ENCODE peak calls at places on chromosomes 2 and 18, in four cellular contexts. T, J, L and M are unnamed samples.

GRCh38 chr2:207318071-207318683 is 152.4 kb upstream of the KLF7 start:
- DNase-seq in T (no peak), J (no peak), L (no peak), M (no peak)

GRCh38 chr2:69594341-69594740 is 49.2 kb downstream of the AAK1 start:
- DNase-seq in T (no peak), J (no peak), L (no peak), M (no peak)

GRCh38 chr18:31303771-31304170 is 14.2 kb upstream of the DSG1 start:
- DNase-seq in T (no peak), J (no peak), L (no peak), M (no peak)

GRCh38 chr2:218405365-218406208 is 5.9 kb downstream of the CTDSP1 start:
- DNase-seq in T (no peak), J (peak; percentile 40), L (no peak), M (no peak)

GRCh38 chr2:127864877-127865276 is 6.9 kb upstream of the POLR2D start:
- DNase-seq in T (no peak), J (peak; percentile 30), L (no peak), M (peak; percentile 90)

GRCh38 chr18:4510709-4511108 is 55.6 kb upstream of the DLGAP1 start:
- DNase-seq in T (no peak), J (no peak), L (no peak), M (no peak)

GRCh38 chr2:27752551-27753237 is 18.8 kb upstream of the MRPL33 start:
- DNase-seq in T (no peak), J (peak; percentile 56), L (peak; percentile 87), M (peak; percentile 38)

GRCh38 chr2:207362716-207363115 is 167.0 kb upstream of the CREB1 start:
- DNase-seq in T (no peak), J (no peak), L (no peak), M (no peak)

GRCh38 chr18:2978626-2979025 is 34.3 kb downstream of the LPIN2 start:
- DNase-seq in T (no peak), J (no peak), L (no peak), M (no peak)

GRCh38 chr2:2263196-2263829 is 67.8 kb downstream of the MYT1L start:
- DNase-seq in T (no peak), J (no peak), L (no peak), M (no peak)

GRCh38 chr18:25875574-25875973 is 214.8 kb downstream of the SS18 start:
- DNase-seq in T (no peak), J (no peak), L (no peak), M (no peak)

GRCh38 chr2:5250482-5250881 is 441.7 kb upstream of the SOX11 start:
- DNase-seq in T (no peak), J (no peak), L (no peak), M (no peak)

GRCh38 chr2:40450066-40450841 is 1.6 kb downstream of the SLC8A1 start:
- DNase-seq in T (no peak), J (no peak), L (no peak), M (no peak)

GRCh38 chr2:35035883-35036282 is 1319.7 kb upstream of the CRIM1 start:
- DNase-seq in T (no peak), J (no peak), L (no peak), M (no peak)

GRCh38 chr18:13570216-13570615 is 156.1 kb downstream of the FAM210A start:
- DNase-seq in T (no peak), J (no peak), L (no peak), M (no peak)

DNA sequence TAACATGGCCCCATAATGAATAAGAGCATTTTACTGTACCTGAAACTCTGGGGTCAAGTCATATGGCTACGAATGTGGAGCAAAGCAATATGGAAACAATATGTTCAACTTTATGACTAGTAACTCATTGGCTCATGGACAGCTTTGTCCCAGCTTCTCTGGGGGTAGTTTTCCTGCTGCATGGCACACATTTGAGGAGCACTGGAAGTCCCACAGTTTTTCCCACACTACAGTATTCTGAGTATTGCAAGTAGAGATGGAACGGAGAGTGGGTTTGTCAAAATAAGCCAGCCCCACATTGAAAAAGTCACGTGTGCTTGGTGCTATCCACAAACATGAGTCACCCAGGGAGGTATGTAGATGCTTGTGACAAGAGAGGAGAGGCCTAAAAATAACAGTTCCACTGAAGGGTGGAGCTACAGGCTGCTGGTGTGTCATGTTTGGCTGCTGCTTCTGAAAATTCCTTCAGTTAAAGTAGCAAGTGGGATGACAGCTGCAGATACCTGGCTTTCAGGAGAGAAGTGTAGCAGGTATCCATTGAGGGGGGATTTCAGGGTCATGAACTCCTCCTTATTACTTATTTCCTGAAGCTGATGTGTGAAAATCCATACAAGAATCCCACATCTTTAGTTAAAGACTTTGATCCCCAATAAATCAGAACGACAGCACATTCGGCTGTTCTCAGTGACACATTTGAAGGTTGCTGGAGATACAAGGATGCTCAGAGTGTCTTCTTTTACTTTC is 48.3 kb upstream of the CTAGE1 start:
- DNase-seq in T (no peak), J (no peak), L (peak; percentile 70), M (peak; percentile 79)
- TF ChIP-seq CBFB in T (no peak), J (no peak), L (no peak), M (no peak)

GRCh38 chr2:42200534-42201227 is 31.5 kb downstream of the EML4 start:
- DNase-seq in T (no peak), J (no peak), L (no peak), M (no peak)
- TF ChIP-seq CBFB in T (no peak), J (no peak), L (no peak), M (no peak)

DNA sequence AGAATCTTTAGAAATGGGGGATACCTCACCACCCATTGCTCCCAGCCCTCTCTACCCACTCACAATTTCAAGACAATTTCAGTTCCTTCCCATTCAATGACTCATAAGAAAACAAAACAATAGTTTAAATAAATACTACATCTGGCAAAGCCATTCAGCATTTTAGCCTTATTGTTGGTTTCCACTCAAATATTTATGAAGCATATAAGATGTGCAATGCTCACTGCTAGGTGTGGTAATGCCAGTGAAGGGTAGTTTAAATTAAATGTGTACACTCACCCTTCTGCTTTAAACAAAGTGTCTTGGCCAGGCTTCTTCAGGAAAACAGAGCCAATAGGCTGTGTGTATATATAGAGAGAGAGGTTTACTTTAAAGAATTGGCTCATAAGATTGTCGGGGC is 37.0 kb downstream of the INO80C start:
- DNase-seq in T (no peak), J (no peak), L (no peak), M (no peak)
- TF ChIP-seq CBFB in T (no peak), J (no peak), L (no peak), M (no peak)

GRCh38 chr2:72921088-72921851 is 4.0 kb downstream of the EMX1 start:
- DNase-seq in T (no peak), J (no peak), L (no peak), M (no peak)

GRCh38 chr2:72919414-72920316 is 2.3 kb downstream of the EMX1 start:
- DNase-seq in T (no peak), J (peak; percentile 53), L (no peak), M (no peak)

GRCh38 chr2:72923833-72924352 is 6.6 kb downstream of the EMX1 start:
- DNase-seq in T (no peak), J (peak; percentile 48), L (no peak), M (no peak)

GRCh38 chr2:72920317-72921087 is 3.2 kb downstream of the EMX1 start:
- DNase-seq in T (no peak), J (peak; percentile 73), L (no peak), M (no peak)

DNA sequence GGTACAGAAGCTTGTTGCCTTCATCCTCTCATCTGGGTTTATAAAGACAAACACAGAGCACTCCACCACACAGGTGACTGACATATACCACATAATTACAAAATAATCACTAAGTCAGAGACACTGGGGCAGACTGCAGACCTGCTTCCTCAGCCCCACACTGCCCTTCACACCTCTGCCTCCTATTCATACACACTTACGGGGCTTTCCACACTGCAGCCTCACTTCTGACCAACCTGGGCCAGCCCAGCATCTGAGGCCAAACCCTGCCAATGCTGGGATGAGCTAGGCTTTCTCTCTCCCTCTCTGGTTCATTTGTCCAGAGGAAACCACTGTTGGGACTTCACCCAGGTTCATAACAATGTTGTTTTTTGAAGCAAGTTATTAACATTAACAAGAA is 4.5 kb downstream of the EMX1 start:
- DNase-seq in T (no peak), J (no peak), L (no peak), M (no peak)
- TF ChIP-seq CBFB in T (no peak), J (no peak), L (no peak), M (no peak)

GRCh38 chr18:29012364-29012763 is 835.4 kb upstream of the CDH2 start:
- DNase-seq in T (no peak), J (peak; percentile 14), L (no peak), M (no peak)
- TF ChIP-seq CBFB in T (no peak), J (no peak), L (no peak), M (no peak)

GRCh38 chr2:19538411-19538963 is 180.1 kb upstream of the OSR1 start:
- DNase-seq in T (no peak), J (no peak), L (peak; percentile 71), M (no peak)

GRCh38 chr2:19542796-19543195 is 184.4 kb upstream of the OSR1 start:
- DNase-seq in T (no peak), J (no peak), L (no peak), M (no peak)

GRCh38 chr2:19543271-19544019 is 185.0 kb upstream of the OSR1 start:
- DNase-seq in T (no peak), J (no peak), L (no peak), M (no peak)

GRCh38 chr2:19541884-19542283 is 183.5 kb upstream of the OSR1 start:
- DNase-seq in T (no peak), J (no peak), L (no peak), M (no peak)

GRCh38 chr2:19540739-19541503 is 182.5 kb upstream of the OSR1 start:
- DNase-seq in T (no peak), J (no peak), L (no peak), M (no peak)
- TF ChIP-seq CBFB in T (no peak), J (no peak), L (no peak), M (no peak)